ENCODE peak calls at places on chromosomes 2 and 18, in ten cellular contexts. H is chondrocyte; D is NCI-H1417; M is mesothelial cell of epicardium; Y is RWPE1; T is retina; P is retinal pigment epithelial cell; C is BJ; U is CD8-positive, alpha-beta T cell; G is LoVo. X is an unnamed sample.

GRCh38 chr2:238456449-238456848 is 29.7 kb downstream of the ASB1 start:
- DNase-seq in H (no peak), D (no peak), M (no peak), Y (no peak), T (no peak), P (no peak), C (no peak), U (no peak), G (no peak), X (no peak)

GRCh38 chr2:46042207-46042637 is 255.0 kb upstream of the EPAS1 start:
- DNase-seq in H (no peak), D (no peak), M (no peak), Y (no peak), T (no peak), P (no peak), C (no peak), U (no peak), G (no peak), X (no peak)

GRCh38 chr2:164141271-164141670 is 405.5 kb upstream of the FIGN start:
- DNase-seq in H (no peak), D (no peak), M (no peak), Y (no peak), T (no peak), P (no peak), C (no peak), U (no peak), G (no peak), X (no peak)

GRCh38 chr2:105843797-105844374 is 99.2 kb downstream of the NCK2 start:
- DNase-seq in H (no peak), D (no peak), M (no peak), Y (no peak), T (no peak), P (no peak), C (no peak), U (no peak), G (no peak), X (no peak)

GRCh38 chr2:214077727-214078126 is 333.1 kb upstream of the VWC2L start:
- DNase-seq in H (no peak), D (no peak), M (no peak), Y (no peak), T (no peak), P (no peak), C (no peak), U (no peak), G (no peak), X (no peak)

GRCh38 chr2:71700880-71701397 is 247.6 kb downstream of the DYSF start:
- DNase-seq in H (peak), D (no peak), M (no peak), Y (no peak), T (peak), P (no peak), C (no peak), U (no peak), G (no peak), X (no peak)

GRCh38 chr2:115165529-115166109 is 723.2 kb downstream of the DPP10 start:
- DNase-seq in H (no peak), D (peak), M (no peak), Y (peak), T (peak), P (no peak), C (no peak), U (no peak), G (peak), X (no peak)

GRCh38 chr18:46324556-46324955 is 220.4 kb downstream of the HAUS1 start:
- DNase-seq in H (no peak), D (peak), M (no peak), Y (peak), T (no peak), P (peak), C (peak), U (peak), G (peak), X (peak)

GRCh38 chr2:11329759-11330158 is 14.7 kb downstream of the ROCK2 start:
- DNase-seq in H (no peak), D (no peak), M (no peak), Y (peak), T (no peak), P (no peak), C (peak), U (no peak), G (no peak), X (no peak)

GRCh38 chr18:111292-112014 is 46.9 kb upstream of the USP14 start:
- DNase-seq in H (no peak), D (no peak), M (peak), Y (peak), T (peak), P (no peak), C (no peak), U (peak), G (peak), X (no peak)

GRCh38 chr2:45826889-45827635 is 175.6 kb downstream of the PRKCE start:
- DNase-seq in H (no peak), D (no peak), M (no peak), Y (no peak), T (no peak), P (no peak), C (peak), U (no peak), G (no peak), X (no peak)

GRCh38 chr2:195538937-195539336 is 118.1 kb upstream of the SLC39A10 start:
- DNase-seq in H (no peak), D (no peak), M (no peak), Y (no peak), T (no peak), P (no peak), C (no peak), U (no peak), G (no peak), X (no peak)

GRCh38 chr2:111954602-111955332 is 56.4 kb downstream of the MERTK start:
- DNase-seq in H (no peak), D (no peak), M (no peak), Y (no peak), T (no peak), P (no peak), C (no peak), U (no peak), G (no peak), X (no peak)

GRCh38 chr18:80188643-80189010 is 58.7 kb downstream of the PARD6G start:
- DNase-seq in H (no peak), D (no peak), M (no peak), Y (no peak), T (no peak), P (no peak), C (no peak), U (no peak), G (no peak), X (no peak)

GRCh38 chr2:200662727-200663126 is 76.9 kb downstream of the AOX1 start:
- DNase-seq in H (no peak), D (no peak), M (no peak), Y (peak), T (no peak), P (peak), C (peak), U (no peak), G (peak), X (no peak)

GRCh38 chr2:233424028-233424951 is 70.0 kb downstream of the DGKD start:
- DNase-seq in H (peak), D (no peak), M (no peak), Y (no peak), T (no peak), P (no peak), C (no peak), U (no peak), G (peak), X (no peak)

GRCh38 chr2:172783091-172783898 is 47.6 kb downstream of the RAPGEF4 start:
- DNase-seq in H (no peak), D (no peak), M (no peak), Y (peak), T (peak), P (peak), C (peak), U (no peak), G (peak), X (no peak)

GRCh38 chr2:52794611-52795010 is 973.0 kb upstream of the CHAC2 start:
- DNase-seq in H (no peak), D (no peak), M (no peak), Y (no peak), T (no peak), P (no peak), C (no peak), U (no peak), G (no peak), X (no peak)

GRCh38 chr18:77422974-77423373 is 173.3 kb downstream of the GALR1 start:
- DNase-seq in H (no peak), D (no peak), M (no peak), Y (no peak), T (no peak), P (no peak), C (no peak), U (no peak), G (no peak), X (no peak)